ENCODE peak calls at places on chromosomes 11 and 22, in ten cellular contexts. One of them, this sample, is unnamed.

GRCh38 chr11:72123117-72123653 is 10.7 kb upstream of the ANAPC15 start:
- DNase-seq in ovary: no peak
- DNase-seq in transverse colon: no peak
- DNase-seq in A549: no peak
- DNase-seq in gastrocnemius medialis: no peak
- DNase-seq in right lobe of liver: no peak
- DNase-seq in endothelial cell of umbilical vein: no peak
- DNase-seq in adrenal gland: no peak
- DNase-seq in tibial nerve: no peak
- DNase-seq in lower leg skin: no peak
- DNase-seq in this sample: no peak

GRCh38 chr11:104089481-104089880 is 53.0 kb downstream of the DDI1 start:
- DNase-seq in tibial nerve: no peak
- DNase-seq in transverse colon: no peak
- DNase-seq in ovary: no peak
- DNase-seq in gastrocnemius medialis: no peak
- DNase-seq in right lobe of liver: no peak
- DNase-seq in lower leg skin: no peak
- DNase-seq in A549: no peak
- DNase-seq in endothelial cell of umbilical vein: peak
- DNase-seq in adrenal gland: no peak
- DNase-seq in this sample: no peak

GRCh38 chr22:46678003-46678657 is 57.9 kb downstream of the GRAMD4 start:
- DNase-seq in gastrocnemius medialis: no peak
- DNase-seq in right lobe of liver: no peak
- DNase-seq in adrenal gland: no peak
- DNase-seq in tibial nerve: no peak
- DNase-seq in lower leg skin: no peak
- DNase-seq in ovary: no peak
- DNase-seq in A549: no peak
- DNase-seq in endothelial cell of umbilical vein: no peak
- DNase-seq in transverse colon: no peak
- DNase-seq in this sample: no peak

GRCh38 chr22:41682033-41682807 is 6.4 kb downstream of the SNU13 start:
- DNase-seq in ovary: peak
- DNase-seq in tibial nerve: peak
- DNase-seq in transverse colon: peak
- DNase-seq in adrenal gland: peak
- DNase-seq in endothelial cell of umbilical vein: peak
- DNase-seq in gastrocnemius medialis: peak
- DNase-seq in right lobe of liver: peak
- DNase-seq in lower leg skin: peak
- DNase-seq in A549: no peak
- DNase-seq in this sample: no peak

GRCh38 chr11:61911124-61911700 is 6.2 kb downstream of the RAB3IL1 start:
- DNase-seq in lower leg skin: no peak
- DNase-seq in ovary: no peak
- DNase-seq in tibial nerve: no peak
- DNase-seq in A549: no peak
- DNase-seq in endothelial cell of umbilical vein: no peak
- DNase-seq in adrenal gland: no peak
- DNase-seq in right lobe of liver: no peak
- DNase-seq in transverse colon: no peak
- DNase-seq in gastrocnemius medialis: peak
- DNase-seq in this sample: no peak

GRCh38 chr11:118274184-118274583 is 10.1 kb upstream of the MPZL2 start:
- DNase-seq in A549: no peak
- DNase-seq in lower leg skin: no peak
- DNase-seq in endothelial cell of umbilical vein: no peak
- DNase-seq in right lobe of liver: no peak
- DNase-seq in transverse colon: no peak
- DNase-seq in ovary: no peak
- DNase-seq in tibial nerve: no peak
- DNase-seq in adrenal gland: no peak
- DNase-seq in gastrocnemius medialis: no peak
- DNase-seq in this sample: no peak

GRCh38 chr11:115272925-115273324 is 231.3 kb downstream of the CADM1 start:
- DNase-seq in endothelial cell of umbilical vein: no peak
- DNase-seq in lower leg skin: no peak
- DNase-seq in adrenal gland: no peak
- DNase-seq in A549: no peak
- DNase-seq in transverse colon: no peak
- DNase-seq in gastrocnemius medialis: no peak
- DNase-seq in ovary: no peak
- DNase-seq in right lobe of liver: no peak
- DNase-seq in tibial nerve: no peak
- DNase-seq in this sample: no peak

GRCh38 chr11:126595560-126595959 is 240.1 kb downstream of the ST3GAL4 start:
- DNase-seq in adrenal gland: no peak
- DNase-seq in endothelial cell of umbilical vein: no peak
- DNase-seq in gastrocnemius medialis: no peak
- DNase-seq in transverse colon: no peak
- DNase-seq in right lobe of liver: no peak
- DNase-seq in lower leg skin: no peak
- DNase-seq in A549: no peak
- DNase-seq in ovary: no peak
- DNase-seq in tibial nerve: no peak
- DNase-seq in this sample: no peak

DNA sequence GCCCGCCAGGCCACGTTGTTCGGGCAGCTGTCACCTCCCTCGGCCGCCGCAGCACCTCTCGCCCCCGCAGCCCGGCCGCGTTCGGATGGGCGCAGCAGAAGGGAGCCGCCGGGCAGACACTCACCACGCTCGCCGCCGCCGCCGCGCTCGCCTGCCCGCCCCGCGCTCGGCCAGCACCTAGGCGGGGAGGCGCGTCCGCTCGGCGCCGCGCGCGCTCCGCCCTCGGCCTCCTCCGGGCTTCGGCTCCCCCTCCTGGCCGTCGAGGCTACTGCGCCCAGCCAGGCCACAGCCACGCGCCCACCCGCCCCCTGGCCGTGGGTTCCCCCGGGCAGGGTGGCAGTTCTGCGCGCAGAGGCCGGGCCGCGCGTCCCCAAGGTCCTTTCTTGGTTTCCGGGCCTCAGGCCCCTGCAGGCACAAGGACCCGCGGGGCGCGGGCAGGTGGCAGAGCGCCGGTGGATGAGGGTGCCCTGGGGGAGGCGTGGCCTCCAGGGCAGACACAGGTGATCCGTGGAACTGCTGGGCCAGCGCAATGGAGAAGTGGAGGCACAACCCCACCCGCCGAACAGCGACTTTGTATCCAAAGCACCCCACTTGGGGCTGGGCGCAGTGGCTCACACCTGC is at the start of gene SLC25A22:
- DNase-seq in transverse colon: peak
- DNase-seq in gastrocnemius medialis: no peak
- DNase-seq in lower leg skin: peak
- DNase-seq in A549: peak
- DNase-seq in adrenal gland: peak
- DNase-seq in tibial nerve: peak
- DNase-seq in endothelial cell of umbilical vein: peak
- DNase-seq in ovary: peak
- DNase-seq in right lobe of liver: peak
- DNase-seq in this sample: no peak
- TF ChIP-seq POLR2A in transverse colon: no peak
- TF ChIP-seq POLR2A in gastrocnemius medialis: no peak
- TF ChIP-seq POLR2A in lower leg skin: no peak
- TF ChIP-seq POLR2A in A549: peak
- TF ChIP-seq POLR2A in adrenal gland: no peak
- TF ChIP-seq POLR2A in tibial nerve: no peak
- TF ChIP-seq POLR2A in endothelial cell of umbilical vein: no peak
- TF ChIP-seq POLR2A in ovary: no peak
- TF ChIP-seq POLR2A in right lobe of liver: no peak
- TF ChIP-seq POLR2A in this sample: peak

GRCh38 chr22:23837911-23838685 is 708 bp downstream of the DERL3 start:
- DNase-seq in A549: no peak
- DNase-seq in right lobe of liver: no peak
- DNase-seq in transverse colon: no peak
- DNase-seq in endothelial cell of umbilical vein: no peak
- DNase-seq in lower leg skin: no peak
- DNase-seq in ovary: no peak
- DNase-seq in adrenal gland: no peak
- DNase-seq in tibial nerve: no peak
- DNase-seq in gastrocnemius medialis: no peak
- DNase-seq in this sample: no peak

GRCh38 chr22:23836281-23836680 is 2.5 kb downstream of the DERL3 start:
- DNase-seq in A549: no peak
- DNase-seq in gastrocnemius medialis: no peak
- DNase-seq in lower leg skin: no peak
- DNase-seq in ovary: peak
- DNase-seq in adrenal gland: no peak
- DNase-seq in tibial nerve: no peak
- DNase-seq in right lobe of liver: peak
- DNase-seq in endothelial cell of umbilical vein: no peak
- DNase-seq in transverse colon: no peak
- DNase-seq in this sample: no peak

GRCh38 chr22:23835773-23836144 is 3.0 kb downstream of the DERL3 start:
- DNase-seq in tibial nerve: no peak
- DNase-seq in endothelial cell of umbilical vein: no peak
- DNase-seq in adrenal gland: no peak
- DNase-seq in A549: no peak
- DNase-seq in lower leg skin: no peak
- DNase-seq in right lobe of liver: peak
- DNase-seq in ovary: peak
- DNase-seq in transverse colon: no peak
- DNase-seq in gastrocnemius medialis: peak
- DNase-seq in this sample: no peak

GRCh38 chr22:23837496-23837859 is 1.3 kb downstream of the DERL3 start:
- DNase-seq in adrenal gland: no peak
- DNase-seq in lower leg skin: no peak
- DNase-seq in right lobe of liver: peak
- DNase-seq in tibial nerve: no peak
- DNase-seq in ovary: no peak
- DNase-seq in transverse colon: no peak
- DNase-seq in gastrocnemius medialis: no peak
- DNase-seq in A549: no peak
- DNase-seq in endothelial cell of umbilical vein: no peak
- DNase-seq in this sample: no peak

GRCh38 chr22:23836692-23837495 is 1.9 kb downstream of the DERL3 start:
- DNase-seq in ovary: peak
- DNase-seq in right lobe of liver: peak
- DNase-seq in adrenal gland: no peak
- DNase-seq in endothelial cell of umbilical vein: no peak
- DNase-seq in transverse colon: no peak
- DNase-seq in lower leg skin: no peak
- DNase-seq in gastrocnemius medialis: no peak
- DNase-seq in A549: no peak
- DNase-seq in tibial nerve: no peak
- DNase-seq in this sample: no peak
- TF ChIP-seq POLR2A in ovary: no peak
- TF ChIP-seq POLR2A in right lobe of liver: no peak
- TF ChIP-seq POLR2A in adrenal gland: no peak
- TF ChIP-seq POLR2A in endothelial cell of umbilical vein: no peak
- TF ChIP-seq POLR2A in transverse colon: no peak
- TF ChIP-seq POLR2A in lower leg skin: no peak
- TF ChIP-seq POLR2A in gastrocnemius medialis: no peak
- TF ChIP-seq POLR2A in A549: no peak
- TF ChIP-seq POLR2A in tibial nerve: no peak
- TF ChIP-seq POLR2A in this sample: no peak

GRCh38 chr22:19480173-19480568 is 451 bp downstream of the CDC45 start:
- DNase-seq in adrenal gland: no peak
- DNase-seq in lower leg skin: no peak
- DNase-seq in tibial nerve: no peak
- DNase-seq in ovary: no peak
- DNase-seq in right lobe of liver: no peak
- DNase-seq in endothelial cell of umbilical vein: no peak
- DNase-seq in A549: no peak
- DNase-seq in gastrocnemius medialis: no peak
- DNase-seq in transverse colon: no peak
- DNase-seq in this sample: no peak

GRCh38 chr22:19478086-19478392 is 954 bp downstream of the UFD1 start:
- DNase-seq in right lobe of liver: no peak
- DNase-seq in tibial nerve: no peak
- DNase-seq in adrenal gland: no peak
- DNase-seq in lower leg skin: no peak
- DNase-seq in ovary: no peak
- DNase-seq in transverse colon: no peak
- DNase-seq in endothelial cell of umbilical vein: no peak
- DNase-seq in gastrocnemius medialis: no peak
- DNase-seq in A549: no peak
- DNase-seq in this sample: no peak

GRCh38 chr22:19478466-19479357 is at the start of gene UFD1:
- DNase-seq in ovary: peak
- DNase-seq in A549: peak
- DNase-seq in gastrocnemius medialis: peak
- DNase-seq in endothelial cell of umbilical vein: no peak
- DNase-seq in tibial nerve: peak
- DNase-seq in lower leg skin: peak
- DNase-seq in adrenal gland: peak
- DNase-seq in right lobe of liver: peak
- DNase-seq in transverse colon: peak
- DNase-seq in this sample: peak

GRCh38 chr22:19480789-19481188 is 1.1 kb downstream of the CDC45 start:
- DNase-seq in lower leg skin: no peak
- DNase-seq in gastrocnemius medialis: no peak
- DNase-seq in adrenal gland: no peak
- DNase-seq in tibial nerve: no peak
- DNase-seq in endothelial cell of umbilical vein: no peak
- DNase-seq in A549: no peak
- DNase-seq in right lobe of liver: no peak
- DNase-seq in ovary: no peak
- DNase-seq in transverse colon: no peak
- DNase-seq in this sample: no peak

DNA sequence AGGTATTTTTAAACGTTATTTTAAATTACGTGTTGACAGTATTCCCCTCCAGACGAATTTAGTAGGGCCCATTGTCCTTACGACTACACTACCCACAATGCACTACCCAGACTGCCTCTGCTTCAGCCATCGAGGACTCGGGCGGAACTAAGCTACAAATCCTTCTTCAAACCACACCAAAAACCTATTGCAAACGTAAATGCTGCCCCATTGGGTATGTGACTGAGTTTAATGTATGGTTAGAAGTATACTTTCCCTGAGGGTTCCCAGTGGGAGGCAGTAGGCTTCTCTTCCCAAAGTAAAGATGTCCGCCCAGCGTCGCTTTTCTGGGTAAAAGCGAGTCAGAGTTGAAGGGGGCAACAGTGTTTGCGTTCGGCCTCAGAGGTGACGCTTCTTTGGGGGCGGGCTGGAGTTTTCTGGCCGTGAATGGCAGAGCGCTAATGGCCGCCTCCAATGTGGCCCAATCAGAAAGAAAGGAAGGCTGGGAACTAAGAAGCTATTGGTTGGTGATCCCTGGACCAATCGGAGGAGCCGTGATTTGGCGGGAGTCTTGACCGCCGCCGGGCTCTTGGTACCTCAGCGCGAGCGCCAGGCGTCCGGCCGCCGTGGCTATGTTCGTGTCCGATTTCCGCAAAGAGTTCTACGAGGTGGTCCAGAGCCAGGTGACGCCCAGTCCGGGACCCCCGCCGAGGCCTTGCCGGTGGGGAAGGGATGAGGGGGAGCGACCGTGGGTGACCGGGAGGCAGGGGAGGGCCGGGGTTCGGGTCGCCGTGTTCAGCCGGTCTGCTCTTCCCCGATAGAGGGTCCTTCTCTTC is at the start of gene CDC45:
- DNase-seq in tibial nerve: peak
- DNase-seq in gastrocnemius medialis: peak
- DNase-seq in A549: peak
- DNase-seq in adrenal gland: peak
- DNase-seq in right lobe of liver: peak
- DNase-seq in ovary: peak
- DNase-seq in transverse colon: peak
- DNase-seq in lower leg skin: peak
- DNase-seq in endothelial cell of umbilical vein: peak
- DNase-seq in this sample: peak
- TF ChIP-seq POLR2A in tibial nerve: no peak
- TF ChIP-seq POLR2A in gastrocnemius medialis: no peak
- TF ChIP-seq POLR2A in A549: no peak
- TF ChIP-seq POLR2A in adrenal gland: no peak
- TF ChIP-seq POLR2A in right lobe of liver: no peak
- TF ChIP-seq POLR2A in ovary: no peak
- TF ChIP-seq POLR2A in transverse colon: no peak
- TF ChIP-seq POLR2A in lower leg skin: no peak
- TF ChIP-seq POLR2A in endothelial cell of umbilical vein: no peak
- TF ChIP-seq POLR2A in this sample: no peak

DNA sequence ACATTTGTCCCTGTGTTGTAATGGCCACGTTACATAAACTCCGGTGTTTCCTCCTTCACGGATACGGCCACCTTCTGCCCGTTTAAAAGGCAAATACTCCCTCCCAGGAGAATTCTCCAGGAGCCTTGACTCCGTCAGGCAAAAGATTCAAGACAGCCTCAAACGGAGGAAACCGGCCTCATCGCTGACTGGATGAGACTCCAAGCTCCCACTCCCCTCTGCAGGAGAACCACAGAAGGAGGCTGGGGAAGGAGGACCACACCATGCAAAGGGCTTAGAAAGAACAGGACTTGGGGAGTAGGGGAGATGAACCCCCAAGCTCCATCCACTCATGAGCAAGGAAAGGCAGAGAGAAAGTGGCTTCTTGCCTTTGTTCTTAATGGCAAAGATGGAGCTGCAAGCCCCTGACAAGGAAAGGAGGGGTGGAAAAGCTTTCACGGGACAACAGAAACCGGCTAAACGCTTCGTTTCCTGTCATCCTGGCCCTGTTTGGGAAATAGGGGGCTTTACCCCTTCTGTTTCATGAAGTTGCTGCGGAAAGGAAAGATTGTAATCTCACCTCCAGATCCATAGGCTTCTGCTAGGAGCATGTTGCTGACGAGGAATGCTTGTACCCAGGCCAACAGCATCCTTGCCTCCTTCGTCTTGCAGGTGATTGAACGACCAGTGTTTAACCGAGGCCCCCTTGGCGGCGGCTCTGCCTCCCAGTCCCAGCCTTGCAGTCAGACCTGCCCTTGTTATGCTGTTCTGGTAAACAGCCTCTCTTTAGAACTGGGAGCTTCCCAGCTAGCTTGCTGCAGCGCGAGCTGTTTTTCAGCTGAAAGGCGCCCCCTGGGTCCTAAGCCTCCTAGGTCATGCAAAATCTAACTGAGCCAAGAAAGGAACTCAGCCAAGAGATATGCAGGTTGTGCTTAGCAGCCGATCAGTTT is at the start of gene PIK3IP1:
- DNase-seq in lower leg skin: peak
- DNase-seq in tibial nerve: peak
- DNase-seq in A549: peak
- DNase-seq in adrenal gland: peak
- DNase-seq in ovary: peak
- DNase-seq in right lobe of liver: peak
- DNase-seq in transverse colon: peak
- DNase-seq in endothelial cell of umbilical vein: peak
- DNase-seq in gastrocnemius medialis: peak
- DNase-seq in this sample: peak
- TF ChIP-seq POLR2A in lower leg skin: no peak
- TF ChIP-seq POLR2A in tibial nerve: peak
- TF ChIP-seq POLR2A in A549: no peak
- TF ChIP-seq POLR2A in adrenal gland: peak
- TF ChIP-seq POLR2A in ovary: peak
- TF ChIP-seq POLR2A in right lobe of liver: peak
- TF ChIP-seq POLR2A in transverse colon: peak
- TF ChIP-seq POLR2A in endothelial cell of umbilical vein: peak
- TF ChIP-seq POLR2A in gastrocnemius medialis: peak
- TF ChIP-seq POLR2A in this sample: no peak

This sample was measured in H54.